ENCODE peak calls at places on chromosome 3, in eight cellular contexts. O is fibroblast of villous mesenchyme; N is heart right ventricle; Y is endothelial cell of umbilical vein; W is CD4-positive, CD25-positive, alpha-beta regulatory T cell; X is IMR-90; S is lung; A is BJ. K is an unnamed sample.

GRCh38 chr3:189684317-189684716 is 53.1 kb downstream of the TP63 start:
- DNase-seq in A (no peak), Y (no peak), X (no peak), S (no peak), N (no peak), O (no peak), W (no peak), K (no peak)

GRCh38 chr3:15325228-15325627 is 7.2 kb downstream of the SH3BP5 start:
- DNase-seq in O (peak), S (no peak), A (no peak), X (peak), Y (peak), N (no peak), W (no peak), K (no peak)

GRCh38 chr3:9767418-9767817 is 2.3 kb downstream of the CAMK1 start:
- DNase-seq in O (no peak), S (no peak), Y (no peak), W (no peak), A (no peak), X (no peak), N (no peak), K (no peak)

GRCh38 chr3:183287301-183287971 is 34.4 kb downstream of the B3GNT5 start:
- DNase-seq in O (peak), Y (peak), W (no peak), X (peak), S (no peak), A (no peak), N (no peak), K (no peak)

GRCh38 chr3:58577269-58577821 is at the start of gene FAM107A:
- DNase-seq in S (peak), N (peak), X (peak), O (peak), A (peak), W (no peak), Y (peak), K (no peak)

GRCh38 chr3:114623420-114624046 is 329.7 kb downstream of the TIGIT start:
- DNase-seq in N (no peak), X (no peak), A (no peak), O (no peak), Y (peak), S (no peak), W (no peak), K (no peak)

GRCh38 chr3:71873093-71873611 is 88.2 kb upstream of the PROK2 start:
- DNase-seq in N (no peak), A (no peak), S (no peak), Y (no peak), X (no peak), O (peak), W (peak), K (no peak)

GRCh38 chr3:8405144-8405543 is 96.5 kb upstream of the LMCD1 start:
- DNase-seq in X (no peak), O (no peak), Y (no peak), S (no peak), A (no peak), W (no peak), N (no peak), K (no peak)

GRCh38 chr3:117756580-117756979 is 1047.0 kb downstream of the TUSC7 start:
- DNase-seq in O (no peak), X (peak), Y (no peak), A (no peak), S (no peak), W (no peak), N (no peak), K (no peak)

GRCh38 chr3:63364495-63364894 is 86.4 kb downstream of the SYNPR start:
- DNase-seq in O (peak), W (no peak), N (no peak), A (no peak), Y (peak), S (no peak), X (peak), K (no peak)

GRCh38 chr3:124078978-124079911 is 87.3 kb upstream of the ROPN1 start:
- DNase-seq in N (no peak), A (no peak), O (peak), S (no peak), W (peak), Y (peak), X (peak), K (no peak)

GRCh38 chr3:169865176-169865800 is 4.4 kb downstream of the LRRC31 start:
- DNase-seq in A (no peak), O (no peak), X (no peak), W (peak), S (no peak), Y (no peak), N (no peak), K (peak)

GRCh38 chr3:118550556-118550955 is 484.1 kb downstream of the IGSF11 start:
- DNase-seq in N (no peak), Y (no peak), W (no peak), A (no peak), O (no peak), S (no peak), X (no peak), K (peak)

GRCh38 chr3:156445117-156445968 is 109.6 kb downstream of the SSR3 start:
- DNase-seq in W (no peak), N (no peak), S (no peak), O (no peak), Y (no peak), X (no peak), A (no peak), K (no peak)

GRCh38 chr3:34683851-34684250 is 885.4 kb downstream of the PDCD6IP start:
- DNase-seq in N (peak), W (no peak), S (peak), X (peak), O (peak), Y (peak), A (no peak), K (peak)

GRCh38 chr3:108863799-108864135 is 41.2 kb downstream of the TRAT1 start:
- DNase-seq in Y (no peak), A (no peak), X (no peak), N (no peak), W (no peak), S (no peak), O (no peak), K (no peak)

DNA sequence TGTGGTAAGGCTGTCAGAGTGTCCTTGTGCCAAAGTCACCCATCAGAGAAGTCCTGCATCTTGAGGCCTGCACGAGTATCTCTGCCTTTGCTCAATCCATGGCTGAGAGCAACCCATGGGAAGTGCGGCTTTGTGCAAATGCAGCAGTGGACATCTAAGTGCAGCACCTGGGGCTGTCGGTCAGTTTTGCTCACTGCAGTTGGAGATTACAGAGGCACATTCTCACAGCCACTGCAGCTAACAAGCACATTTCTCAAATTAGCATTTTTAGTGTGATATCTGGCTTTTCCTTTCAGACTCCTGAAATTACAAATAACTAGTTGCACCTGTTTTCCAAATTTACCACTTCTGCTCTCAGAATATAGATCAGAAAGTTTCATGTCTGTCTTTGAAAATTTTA is 81.5 kb upstream of the DAZL start:
- DNase-seq in W (no peak), A (no peak), S (no peak), X (no peak), Y (no peak), O (no peak), N (no peak), K (no peak)
- H3K4me3 ChIP-seq in W (no peak), A (no peak), S (no peak), X (no peak), Y (no peak), O (no peak), N (no peak), K (no peak)

GRCh38 chr3:178443634-178444033 is 92.6 kb upstream of the KCNMB2 start:
- DNase-seq in X (no peak), Y (peak), S (no peak), A (no peak), O (peak), N (no peak), W (no peak), K (no peak)
- H3K4me3 ChIP-seq in X (no peak), Y (no peak), S (no peak), A (no peak), O (no peak), N (no peak), W (no peak), K (no peak)

GRCh38 chr3:24258727-24259600 is 235.7 kb downstream of the THRB start:
- DNase-seq in S (no peak), N (no peak), X (no peak), Y (no peak), A (no peak), W (no peak), O (no peak), K (no peak)
- H3K4me3 ChIP-seq in S (no peak), N (no peak), X (no peak), Y (no peak), A (no peak), W (no peak), O (no peak), K (no peak)

GRCh38 chr3:111547645-111548044 is 5.6 kb downstream of the CD96 start:
- DNase-seq in X (no peak), A (no peak), N (no peak), S (no peak), O (no peak), Y (no peak), W (peak), K (no peak)

GRCh38 chr3:111548060-111548459 is 6.1 kb downstream of the CD96 start:
- DNase-seq in W (no peak), O (no peak), A (no peak), Y (no peak), N (no peak), X (peak), S (no peak), K (no peak)

GRCh38 chr3:111545349-111545748 is 3.4 kb downstream of the CD96 start:
- DNase-seq in W (peak), S (no peak), O (no peak), X (no peak), A (no peak), Y (no peak), N (no peak), K (no peak)

DNA sequence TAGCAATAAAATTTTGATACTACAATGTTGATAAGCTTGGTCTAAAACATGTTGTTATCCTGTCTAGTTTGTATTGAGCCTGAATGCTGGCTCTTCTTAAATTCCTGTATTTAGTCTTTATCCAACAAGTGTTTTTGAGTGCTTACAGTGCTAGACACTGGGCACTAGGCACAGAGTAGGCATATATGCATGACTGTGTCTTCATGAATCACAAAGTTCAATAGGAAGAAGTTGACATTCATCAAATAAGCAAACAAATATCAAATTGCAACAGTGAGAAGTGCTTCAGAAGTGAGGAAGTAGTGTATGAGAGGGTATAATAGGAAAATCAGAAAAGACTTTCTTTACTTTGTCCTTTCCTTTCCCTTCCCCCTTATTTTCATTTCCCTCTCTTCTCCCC is 6.8 kb downstream of the CD96 start:
- DNase-seq in Y (no peak), S (no peak), N (no peak), W (no peak), A (no peak), O (no peak), X (no peak), K (no peak)
- H3K4me3 ChIP-seq in Y (no peak), S (no peak), N (no peak), W (peak), A (no peak), O (no peak), X (no peak), K (no peak)

GRCh38 chr3:181704421-181705066 is 7.2 kb upstream of the SOX2 start:
- DNase-seq in A (no peak), S (no peak), O (no peak), W (no peak), X (no peak), Y (no peak), N (no peak), K (no peak)
- H3K4me3 ChIP-seq in A (no peak), S (no peak), O (no peak), W (no peak), X (no peak), Y (no peak), N (no peak), K (no peak)

GRCh38 chr3:144643778-144644191 is 672.2 kb downstream of the DIPK2A start:
- DNase-seq in Y (no peak), W (no peak), A (no peak), O (peak), S (no peak), N (no peak), X (peak), K (no peak)

GRCh38 chr3:144636833-144637232 is 665.2 kb downstream of the DIPK2A start:
- DNase-seq in S (no peak), X (no peak), N (no peak), Y (no peak), O (no peak), A (no peak), W (no peak), K (no peak)

DNA sequence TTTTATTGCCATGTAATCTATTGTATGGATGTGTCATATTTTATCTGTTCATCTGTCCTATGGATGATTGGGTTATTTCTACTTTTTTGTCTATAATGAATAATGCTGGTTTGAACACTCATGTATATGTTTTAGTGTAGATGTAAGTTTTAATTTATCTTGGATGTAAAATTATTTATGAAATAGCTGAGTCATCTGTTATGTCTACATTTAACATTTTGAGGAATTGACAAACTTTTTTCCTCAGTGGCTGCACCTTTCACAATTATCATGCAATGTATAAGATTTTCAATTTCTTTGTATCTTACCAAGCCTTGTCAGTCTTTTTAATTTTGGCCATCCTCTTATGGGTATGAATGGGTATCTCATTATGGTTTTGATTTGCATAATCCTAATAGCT is 666.4 kb downstream of the DIPK2A start:
- DNase-seq in A (no peak), Y (no peak), S (no peak), W (no peak), N (no peak), O (no peak), X (no peak), K (no peak)
- H3K4me3 ChIP-seq in A (no peak), Y (no peak), S (no peak), W (no peak), N (no peak), O (no peak), X (no peak), K (no peak)

DNA sequence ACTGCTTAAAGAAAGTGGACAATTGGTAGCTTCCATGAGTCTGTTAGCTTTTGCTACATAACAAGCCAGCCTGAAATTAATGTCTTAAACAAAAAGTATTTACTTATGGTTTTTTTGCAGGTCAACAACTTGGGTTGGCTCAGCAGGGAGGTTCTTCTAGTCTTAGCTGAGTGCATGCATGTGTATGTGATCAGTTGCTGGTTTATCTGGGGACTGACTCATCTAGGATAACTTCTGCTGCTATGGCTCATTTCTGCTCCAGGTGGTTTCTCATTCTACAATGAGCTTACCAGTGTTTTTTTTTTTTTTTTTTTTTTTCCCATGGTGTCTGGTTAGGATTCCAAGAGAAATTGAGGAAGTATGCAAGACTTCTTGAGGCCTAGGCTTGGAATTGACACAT is 244.7 kb downstream of the NSUN3 start:
- DNase-seq in O (no peak), A (no peak), N (no peak), Y (no peak), S (no peak), W (no peak), X (no peak), K (no peak)
- H3K4me3 ChIP-seq in O (no peak), A (no peak), N (no peak), Y (no peak), S (no peak), W (no peak), X (no peak), K (no peak)

GRCh38 chr3:25652921-25653320 is 11.8 kb downstream of the TOP2B start:
- DNase-seq in N (no peak), O (no peak), A (no peak), Y (no peak), S (no peak), X (peak), W (no peak), K (no peak)
- H3K4me3 ChIP-seq in N (no peak), O (no peak), A (no peak), Y (no peak), S (no peak), X (no peak), W (peak), K (no peak)

DNA sequence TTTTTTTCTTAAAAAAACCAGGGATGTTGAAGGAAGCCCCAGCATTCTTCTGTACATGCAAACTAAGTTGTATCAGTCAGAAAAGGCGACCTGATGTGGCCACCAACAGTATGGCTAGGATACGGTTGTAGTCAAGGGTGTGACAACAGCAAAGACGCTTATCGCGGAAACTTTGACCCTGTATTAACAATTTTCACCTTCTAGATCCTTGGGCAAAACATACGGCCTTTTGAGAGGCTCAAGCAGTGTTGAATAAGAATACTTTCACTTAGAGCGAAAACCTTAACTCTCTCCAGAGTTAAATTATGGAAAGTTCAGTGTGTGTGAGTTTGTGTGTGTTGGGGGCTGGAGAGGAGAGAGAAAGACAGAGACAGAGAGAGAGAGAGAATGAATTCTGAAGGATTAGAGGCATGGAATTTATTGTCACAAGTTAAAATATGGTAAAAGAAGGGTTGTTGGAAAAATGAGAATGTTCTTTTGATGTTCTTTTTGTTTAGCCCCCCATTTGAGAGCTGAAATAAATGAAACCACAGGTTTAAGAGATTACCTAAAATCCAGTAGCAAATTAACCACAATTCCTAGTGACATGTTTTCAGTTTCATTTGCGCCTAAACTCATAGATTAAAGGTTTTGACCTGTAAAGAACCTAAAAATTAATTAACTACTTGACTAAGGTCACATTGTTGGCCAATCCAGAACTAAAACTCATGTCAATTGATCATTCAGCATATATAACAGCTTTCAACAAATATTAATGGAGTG is 9.2 kb downstream of the ALCAM start:
- DNase-seq in X (no peak), N (no peak), W (peak), O (no peak), Y (no peak), S (no peak), A (no peak), K (no peak)
- H3K4me3 ChIP-seq in X (no peak), N (no peak), W (no peak), O (no peak), Y (no peak), S (no peak), A (no peak), K (no peak)

K was measured in mucosa of descending colon.